ENCODE peak calls at places on chromosomes 4 and X, in ten cellular contexts. V, I, N, Y, U, Q, C, X, J and M are unnamed samples.

GRCh38 chr4:87565746-87566145 is 36.6 kb upstream of the SPARCL1 start:
- DNase-seq in V (no peak), I (no peak), N (no peak), Y (no peak), U (no peak), Q (no peak), C (no peak), X (no peak), J (no peak), M (no peak)

GRCh38 chrX:34918856-34919255 is 23.7 kb upstream of the FAM47B start:
- DNase-seq in V (no peak), I (peak), N (no peak), Y (peak), U (no peak), Q (peak), C (peak), X (no peak), J (no peak), M (peak)

GRCh38 chrX:44816369-44816768 is 27.5 kb upstream of the DUSP21 start:
- DNase-seq in V (no peak), I (no peak), N (no peak), Y (no peak), U (no peak), Q (no peak), C (no peak), X (no peak), J (no peak), M (no peak)

GRCh38 chr4:110865611-110866254 is 242.9 kb upstream of the PITX2 start:
- DNase-seq in V (no peak), I (peak), N (no peak), Y (no peak), U (no peak), Q (no peak), C (no peak), X (no peak), J (no peak), M (peak)

GRCh38 chrX:153685179-153685536 is 2.6 kb upstream of the SLC6A8 start:
- DNase-seq in V (no peak), I (no peak), N (no peak), Y (no peak), U (no peak), Q (peak), C (peak), X (no peak), J (no peak), M (no peak)

GRCh38 chr4:121484633-121485032 is 103.8 kb upstream of the QRFPR start:
- DNase-seq in V (no peak), I (peak), N (no peak), Y (peak), U (peak), Q (peak), C (peak), X (no peak), J (no peak), M (peak)

GRCh38 chr4:130077275-130077674 is 981.3 kb downstream of the C4orf33 start:
- DNase-seq in V (no peak), I (no peak), N (no peak), Y (no peak), U (no peak), Q (no peak), C (no peak), X (no peak), J (no peak), M (peak)

GRCh38 chrX:139112432-139112831 is 400.9 kb upstream of the FGF13 start:
- DNase-seq in V (no peak), I (peak), N (no peak), Y (no peak), U (no peak), Q (no peak), C (no peak), X (no peak), J (no peak), M (peak)

GRCh38 chrX:84737471-84737871 is 235.2 kb upstream of the HDX start:
- DNase-seq in V (no peak), I (peak), N (no peak), Y (peak), U (no peak), Q (no peak), C (no peak), X (no peak), J (no peak), M (no peak)

GRCh38 chr4:17558941-17559708 is 17.9 kb upstream of the LAP3 start:
- DNase-seq in V (no peak), I (no peak), N (no peak), Y (no peak), U (no peak), Q (no peak), C (no peak), X (no peak), J (no peak), M (no peak)

GRCh38 chr4:119118397-119118796 is 17.2 kb upstream of the MYOZ2 start:
- DNase-seq in V (no peak), I (no peak), N (no peak), Y (no peak), U (no peak), Q (no peak), C (no peak), X (no peak), J (peak), M (no peak)

GRCh38 chr4:4677825-4678522 is 136.1 kb upstream of the STX18 start:
- DNase-seq in V (no peak), I (peak), N (no peak), Y (peak), U (peak), Q (peak), C (peak), X (no peak), J (peak), M (peak)

GRCh38 chr4:25144870-25145481 is 15.3 kb downstream of the SEPSECS start:
- DNase-seq in V (no peak), I (no peak), N (no peak), Y (no peak), U (no peak), Q (no peak), C (peak), X (no peak), J (peak), M (peak)

GRCh38 chrX:10620121-10620699 is at the start of gene MID1:
- DNase-seq in V (no peak), I (peak), N (no peak), Y (peak), U (peak), Q (peak), C (peak), X (peak), J (peak), M (no peak)

GRCh38 chrX:37350034-37350365 is 836 bp downstream of the PRRG1 start:
- DNase-seq in V (no peak), I (no peak), N (no peak), Y (no peak), U (no peak), Q (no peak), C (no peak), X (no peak), J (peak), M (no peak)

GRCh38 chr4:156559346-156559745 is 412.3 kb downstream of the PDGFC start:
- DNase-seq in V (no peak), I (no peak), N (no peak), Y (no peak), U (no peak), Q (no peak), C (no peak), X (no peak), J (no peak), M (no peak)

GRCh38 chr4:84634961-84635360 is 52.0 kb downstream of the CDS1 start:
- DNase-seq in V (no peak), I (no peak), N (no peak), Y (no peak), U (no peak), Q (no peak), C (no peak), X (no peak), J (no peak), M (no peak)

GRCh38 chr4:123092603-123093002 is 170.2 kb upstream of the NUDT6 start:
- DNase-seq in V (no peak), I (no peak), N (no peak), Y (peak), U (no peak), Q (no peak), C (no peak), X (no peak), J (no peak), M (no peak)

GRCh38 chrX:20472148-20472547 is 205.4 kb upstream of the RPS6KA3 start:
- DNase-seq in V (no peak), I (no peak), N (no peak), Y (no peak), U (no peak), Q (no peak), C (no peak), X (no peak), J (no peak), M (no peak)

GRCh38 chr4:73844352-73844751 is 7.9 kb downstream of the CXCL6 start:
- DNase-seq in V (no peak), I (no peak), N (no peak), Y (peak), U (no peak), Q (no peak), C (no peak), X (no peak), J (no peak), M (peak)

GRCh38 chrX:41718481-41719245 is 5.3 kb upstream of the GPR82 start:
- DNase-seq in V (no peak), I (no peak), N (no peak), Y (peak), U (no peak), Q (peak), C (peak), X (no peak), J (peak), M (no peak)

GRCh38 chr4:71290074-71290473 is 48.7 kb upstream of the SLC4A4 start:
- DNase-seq in V (no peak), I (peak), N (no peak), Y (no peak), U (no peak), Q (no peak), C (no peak), X (no peak), J (no peak), M (peak)

GRCh38 chr4:184664445-184665210 is 15.1 kb downstream of the PRIMPOL start:
- DNase-seq in V (no peak), I (no peak), N (no peak), Y (peak), U (peak), Q (peak), C (peak), X (no peak), J (no peak), M (no peak)

GRCh38 chr4:118967393-118967792 is 78.7 kb downstream of the SYNPO2 start:
- DNase-seq in V (no peak), I (peak), N (no peak), Y (no peak), U (no peak), Q (no peak), C (no peak), X (no peak), J (no peak), M (no peak)

GRCh38 chr4:654871-655734 is 19.0 kb downstream of the ATP5ME start:
- DNase-seq in V (no peak), I (no peak), N (no peak), Y (no peak), U (no peak), Q (no peak), C (peak), X (peak), J (peak), M (no peak)

GRCh38 chr4:122152699-122153328 is 683 bp downstream of the BLTP1 start:
- DNase-seq in V (peak), I (no peak), N (no peak), Y (peak), U (no peak), Q (no peak), C (peak), X (peak), J (peak), M (no peak)

GRCh38 chr4:76306882-76307669 is 543 bp downstream of the STBD1 start:
- DNase-seq in V (peak), I (peak), N (no peak), Y (peak), U (peak), Q (peak), C (peak), X (peak), J (peak), M (no peak)

GRCh38 chr4:100311181-100311580 is 120.9 kb upstream of the DDIT4L start:
- DNase-seq in V (no peak), I (no peak), N (no peak), Y (peak), U (no peak), Q (peak), C (peak), X (no peak), J (no peak), M (no peak)

GRCh38 chrX:45022144-45022543 is 149.2 kb downstream of the KDM6A start:
- DNase-seq in V (no peak), I (no peak), N (no peak), Y (peak), U (no peak), Q (no peak), C (no peak), X (no peak), J (no peak), M (no peak)